ENCODE peak calls at places on chromosomes 3 and 15, in eight cellular contexts. One of them, this sample, is unnamed.

GRCh38 chr3:9204253-9205005 is 45.0 kb downstream of the SRGAP3 start:
- DNase-seq in stimulated activated CD4-positive, alpha-beta T cell treated with anti-CD3 and anti-CD28 coated beads, Interleukin-2, amount 100 ng/mL, for 48 hours: no peak
- DNase-seq in NCI-H2171 treated with DMSO at 0.1 percent for 48 hours: no peak
- DNase-seq in T-helper 1 cell: no peak
- DNase-seq in activated naive CD8-positive, alpha-beta T cell treated with anti-CD3 and anti-CD28 coated beads, Interleukin-2, amount 50 U/mL, for 24 hours: no peak
- DNase-seq in HEK293T: no peak
- DNase-seq in head of caudate nucleus: peak
- DNase-seq in CD4-positive, alpha-beta T cell: no peak
- DNase-seq in this sample: no peak

GRCh38 chr15:43410572-43411214 is 39.8 kb downstream of the TUBGCP4 start:
- DNase-seq in CD4-positive, alpha-beta T cell: no peak
- DNase-seq in activated naive CD8-positive, alpha-beta T cell treated with anti-CD3 and anti-CD28 coated beads, Interleukin-2, amount 50 U/mL, for 24 hours: no peak
- DNase-seq in stimulated activated CD4-positive, alpha-beta T cell treated with anti-CD3 and anti-CD28 coated beads, Interleukin-2, amount 100 ng/mL, for 48 hours: no peak
- DNase-seq in head of caudate nucleus: no peak
- DNase-seq in T-helper 1 cell: no peak
- DNase-seq in HEK293T: no peak
- DNase-seq in NCI-H2171 treated with DMSO at 0.1 percent for 48 hours: no peak
- DNase-seq in this sample: no peak

GRCh38 chr3:97821413-97821809 is 400 bp upstream of the CRYBG3 start:
- DNase-seq in T-helper 1 cell: peak
- DNase-seq in stimulated activated CD4-positive, alpha-beta T cell treated with anti-CD3 and anti-CD28 coated beads, Interleukin-2, amount 100 ng/mL, for 48 hours: peak
- DNase-seq in CD4-positive, alpha-beta T cell: peak
- DNase-seq in NCI-H2171 treated with DMSO at 0.1 percent for 48 hours: no peak
- DNase-seq in head of caudate nucleus: peak
- DNase-seq in HEK293T: peak
- DNase-seq in activated naive CD8-positive, alpha-beta T cell treated with anti-CD3 and anti-CD28 coated beads, Interleukin-2, amount 50 U/mL, for 24 hours: peak
- DNase-seq in this sample: no peak

GRCh38 chr3:113948015-113948917 is 453 bp downstream of the ZDHHC23 start:
- DNase-seq in stimulated activated CD4-positive, alpha-beta T cell treated with anti-CD3 and anti-CD28 coated beads, Interleukin-2, amount 100 ng/mL, for 48 hours: no peak
- DNase-seq in CD4-positive, alpha-beta T cell: peak
- DNase-seq in HEK293T: peak
- DNase-seq in T-helper 1 cell: peak
- DNase-seq in activated naive CD8-positive, alpha-beta T cell treated with anti-CD3 and anti-CD28 coated beads, Interleukin-2, amount 50 U/mL, for 24 hours: peak
- DNase-seq in NCI-H2171 treated with DMSO at 0.1 percent for 48 hours: peak
- DNase-seq in head of caudate nucleus: peak
- DNase-seq in this sample: peak

GRCh38 chr3:34956511-34956910 is 682.8 kb upstream of the ARPP21 start:
- DNase-seq in CD4-positive, alpha-beta T cell: no peak
- DNase-seq in stimulated activated CD4-positive, alpha-beta T cell treated with anti-CD3 and anti-CD28 coated beads, Interleukin-2, amount 100 ng/mL, for 48 hours: no peak
- DNase-seq in HEK293T: no peak
- DNase-seq in NCI-H2171 treated with DMSO at 0.1 percent for 48 hours: no peak
- DNase-seq in activated naive CD8-positive, alpha-beta T cell treated with anti-CD3 and anti-CD28 coated beads, Interleukin-2, amount 50 U/mL, for 24 hours: no peak
- DNase-seq in head of caudate nucleus: no peak
- DNase-seq in T-helper 1 cell: no peak
- DNase-seq in this sample: no peak

GRCh38 chr15:80823120-80823519 is 44.0 kb downstream of the CEMIP start:
- DNase-seq in activated naive CD8-positive, alpha-beta T cell treated with anti-CD3 and anti-CD28 coated beads, Interleukin-2, amount 50 U/mL, for 24 hours: no peak
- DNase-seq in T-helper 1 cell: no peak
- DNase-seq in stimulated activated CD4-positive, alpha-beta T cell treated with anti-CD3 and anti-CD28 coated beads, Interleukin-2, amount 100 ng/mL, for 48 hours: no peak
- DNase-seq in NCI-H2171 treated with DMSO at 0.1 percent for 48 hours: peak
- DNase-seq in CD4-positive, alpha-beta T cell: no peak
- DNase-seq in head of caudate nucleus: no peak
- DNase-seq in HEK293T: no peak
- DNase-seq in this sample: no peak

GRCh38 chr3:132218817-132219390 is 98.3 kb upstream of the ACP3 start:
- DNase-seq in T-helper 1 cell: no peak
- DNase-seq in activated naive CD8-positive, alpha-beta T cell treated with anti-CD3 and anti-CD28 coated beads, Interleukin-2, amount 50 U/mL, for 24 hours: no peak
- DNase-seq in CD4-positive, alpha-beta T cell: no peak
- DNase-seq in HEK293T: no peak
- DNase-seq in head of caudate nucleus: no peak
- DNase-seq in NCI-H2171 treated with DMSO at 0.1 percent for 48 hours: no peak
- DNase-seq in stimulated activated CD4-positive, alpha-beta T cell treated with anti-CD3 and anti-CD28 coated beads, Interleukin-2, amount 100 ng/mL, for 48 hours: no peak
- DNase-seq in this sample: no peak

GRCh38 chr3:182837855-182838454 is 44.7 kb downstream of the ATP11B start:
- DNase-seq in HEK293T: no peak
- DNase-seq in stimulated activated CD4-positive, alpha-beta T cell treated with anti-CD3 and anti-CD28 coated beads, Interleukin-2, amount 100 ng/mL, for 48 hours: no peak
- DNase-seq in head of caudate nucleus: no peak
- DNase-seq in NCI-H2171 treated with DMSO at 0.1 percent for 48 hours: peak
- DNase-seq in activated naive CD8-positive, alpha-beta T cell treated with anti-CD3 and anti-CD28 coated beads, Interleukin-2, amount 50 U/mL, for 24 hours: no peak
- DNase-seq in CD4-positive, alpha-beta T cell: no peak
- DNase-seq in T-helper 1 cell: no peak
- DNase-seq in this sample: no peak

This sample was measured in left ventricle myocardium superior.